ENCODE peak calls at places on chromosome 20, in six cellular contexts. R, N, E, C, V and W are unnamed samples.

GRCh38 chr20:58017237-58017969 is 211.1 kb downstream of the ANKRD60 start:
- DNase-seq in R (no peak), N (peak; percentile 34), E (no peak), C (peak; percentile 89), V (no peak), W (no peak)

GRCh38 chr20:33676652-33677645 is 2.7 kb upstream of the NECAB3 start:
- DNase-seq in R (no peak), N (no peak), E (no peak), C (no peak), V (no peak), W (no peak)

GRCh38 chr20:59518881-59519706 is 85.2 kb upstream of the PHACTR3 start:
- DNase-seq in R (no peak), N (peak; percentile 73), E (no peak), C (peak; percentile 51), V (peak; percentile 50), W (peak; percentile 47)

GRCh38 chr20:19945732-19946670 is 71.2 kb upstream of the NAA20 start:
- DNase-seq in R (no peak), N (no peak), E (no peak), C (no peak), V (no peak), W (no peak)

GRCh38 chr20:24859539-24859938 is 89.5 kb upstream of the CST7 start:
- DNase-seq in R (no peak), N (no peak), E (no peak), C (no peak), V (no peak), W (no peak)

GRCh38 chr20:23687986-23688385 is 852 bp downstream of the CST4 start:
- DNase-seq in R (no peak), N (no peak), E (no peak), C (no peak), V (no peak), W (no peak)

GRCh38 chr20:25529295-25529951 is 55.9 kb downstream of the NINL start:
- DNase-seq in R (no peak), N (no peak), E (no peak), C (no peak), V (no peak), W (no peak)

GRCh38 chr20:16020971-16021370 is 552.3 kb downstream of the KIF16B start:
- DNase-seq in R (no peak), N (no peak), E (no peak), C (no peak), V (no peak), W (no peak)

GRCh38 chr20:20391766-20392165 is 23.9 kb downstream of the INSM1 start:
- DNase-seq in R (no peak), N (no peak), E (no peak), C (no peak), V (no peak), W (no peak)

GRCh38 chr20:57807418-57808265 is 97.8 kb upstream of the PMEPA1 start:
- DNase-seq in R (no peak), N (no peak), E (no peak), C (no peak), V (no peak), W (no peak)

GRCh38 chr20:1417790-1418189 is 24.9 kb upstream of the FKBP1A start:
- DNase-seq in R (no peak), N (no peak), E (no peak), C (no peak), V (no peak), W (no peak)

GRCh38 chr20:1418335-1418734 is 25.5 kb upstream of the FKBP1A start:
- DNase-seq in R (no peak), N (no peak), E (no peak), C (no peak), V (no peak), W (no peak)

GRCh38 chr20:1417273-1417672 is 24.4 kb upstream of the FKBP1A start:
- DNase-seq in R (no peak), N (peak; percentile 70), E (no peak), C (peak; percentile 38), V (no peak), W (no peak)

GRCh38 chr20:1414982-1415381 is 22.1 kb upstream of the FKBP1A start:
- DNase-seq in R (no peak), N (no peak), E (no peak), C (no peak), V (no peak), W (no peak)

GRCh38 chr20:1415667-1416468 is 23.0 kb upstream of the FKBP1A start:
- DNase-seq in R (no peak), N (peak; percentile 91), E (no peak), C (peak; percentile 97), V (peak; percentile 78), W (no peak)
- H3K27me3 ChIP-seq in R (peaks cover under 1% of the 10 kb centered on the region), N (no peaks in the 10 kb centered on the region), E (no peaks in the 10 kb centered on the region), C (no peaks in the 10 kb centered on the region), V (no peaks in the 10 kb centered on the region), W (no peaks in the 10 kb centered on the region)

GRCh38 chr20:21504323-21504722 is 9.5 kb downstream of the NKX2-2 start:
- DNase-seq in R (no peak), N (no peak), E (no peak), C (no peak), V (no peak), W (no peak)

GRCh38 chr20:21507275-21508229 is 6.3 kb downstream of the NKX2-2 start:
- DNase-seq in R (no peak), N (no peak), E (no peak), C (no peak), V (no peak), W (no peak)

GRCh38 chr20:21503345-21503744 is 10.5 kb downstream of the NKX2-2 start:
- DNase-seq in R (peak; percentile 60), N (no peak), E (no peak), C (no peak), V (no peak), W (no peak)

GRCh38 chr20:21505810-21506530 is 7.9 kb downstream of the NKX2-2 start:
- DNase-seq in R (no peak), N (no peak), E (no peak), C (peak; percentile 44), V (peak; percentile 63), W (no peak)

DNA sequence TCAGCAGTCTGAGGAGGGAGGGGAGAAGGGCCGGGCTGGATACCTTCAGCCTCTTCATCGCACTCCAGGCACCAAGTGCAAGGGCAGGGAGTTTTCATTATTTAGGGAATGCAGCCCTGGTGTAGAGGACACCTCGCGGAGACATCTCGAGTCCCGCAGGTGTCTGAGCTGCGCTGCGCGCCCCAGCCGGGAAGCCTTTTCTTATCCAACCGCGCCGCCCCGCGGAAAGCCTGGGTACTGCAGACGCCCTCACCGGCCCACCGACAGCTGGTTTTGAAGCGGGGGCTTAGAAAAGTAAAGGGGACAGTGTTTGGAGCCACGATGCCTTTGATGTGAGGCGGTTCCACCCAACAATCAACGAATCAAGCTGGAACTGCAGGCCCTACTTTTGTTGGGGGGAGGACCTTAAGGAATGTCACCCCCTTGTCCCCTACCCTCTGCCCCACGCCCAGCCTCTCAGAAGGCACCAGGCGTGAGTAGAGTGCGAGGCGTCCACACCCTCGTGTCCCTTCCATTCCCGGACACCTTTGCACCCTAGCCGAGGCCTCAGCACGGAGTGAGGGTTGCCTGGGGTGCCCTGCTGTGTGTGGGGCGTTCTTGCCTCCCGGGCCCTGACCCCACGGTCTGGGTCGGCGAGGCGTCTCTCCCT is 8.6 kb downstream of the NKX2-2 start:
- DNase-seq in R (no peak), N (peak; percentile 55), E (no peak), C (peak; percentile 28), V (peak; percentile 66), W (no peak)
- TF ChIP-seq ZNF274 in R (no peak), N (peak; percentile 22), E (no peak), C (no peak), V (no peak), W (no peak)

GRCh38 chr20:152131-152530 is 5.1 kb upstream of the DEFB127 start:
- DNase-seq in R (no peak), N (no peak), E (no peak), C (no peak), V (no peak), W (no peak)

GRCh38 chr20:157154-157553 is at the start of gene DEFB127:
- DNase-seq in R (no peak), N (no peak), E (no peak), C (no peak), V (no peak), W (no peak)
- H3K27me3 ChIP-seq in R (no peaks in the 10 kb centered on the region), N (peaks cover 3% of the 10 kb centered on the region), E (no peaks in the 10 kb centered on the region), C (peaks cover 18% of the 10 kb centered on the region), V (no peaks in the 10 kb centered on the region), W (no peaks in the 10 kb centered on the region)

GRCh38 chr20:50689864-50690263 is 1.5 kb downstream of the RIPOR3 start:
- DNase-seq in R (no peak), N (no peak), E (no peak), C (no peak), V (no peak), W (no peak)
- TF ChIP-seq ZNF274 in R (no peak), N (no peak), E (no peak), C (no peak), V (no peak), W (no peak)

GRCh38 chr20:62706857-62707256 is 1.8 kb upstream of the NTSR1 start:
- DNase-seq in R (no peak), N (no peak), E (no peak), C (no peak), V (no peak), W (no peak)
- H3K27me3 ChIP-seq in R (no peaks in the 10 kb centered on the region), N (peaks cover 45% of the 10 kb centered on the region), E (peaks cover 26% of the 10 kb centered on the region), C (no peaks in the 10 kb centered on the region), V (peaks cover 47% of the 10 kb centered on the region), W (peaks cover 60% of the 10 kb centered on the region)